ENCODE peak calls at places on chromosomes 7 and 10, in four cellular contexts. One of them, this sample, is unnamed.

GRCh38 chr10:66167816-66168215 is 758.0 kb upstream of the LRRTM3 start:
- DNase-seq in A549: no peak
- DNase-seq in HepG2: no peak
- DNase-seq in H1: no peak
- DNase-seq in this sample: no peak

GRCh38 chr10:73999703-74000102 is 1.8 kb downstream of the VCL start:
- DNase-seq in A549: no peak
- DNase-seq in HepG2: peak; percentile 38
- DNase-seq in H1: no peak
- DNase-seq in this sample: no peak

GRCh38 chr7:43586251-43586900 is 3.5 kb downstream of the STK17A start:
- DNase-seq in A549: peak; percentile 41
- DNase-seq in HepG2: peak; percentile 82
- DNase-seq in H1: no peak
- DNase-seq in this sample: no peak

GRCh38 chr7:28581351-28581750 is 169.0 kb downstream of the CREB5 start:
- DNase-seq in A549: no peak
- DNase-seq in HepG2: no peak
- DNase-seq in H1: no peak
- DNase-seq in this sample: no peak

GRCh38 chr10:93080350-93081046 is 6.8 kb downstream of the CYP26A1 start:
- DNase-seq in A549: peak; percentile 66
- DNase-seq in HepG2: peak; percentile 29
- DNase-seq in H1: peak; percentile 85
- DNase-seq in this sample: peak; percentile 67

GRCh38 chr10:93826355-93826754 is 67.4 kb upstream of the SLC35G1 start:
- DNase-seq in A549: no peak
- DNase-seq in HepG2: no peak
- DNase-seq in H1: no peak
- DNase-seq in this sample: no peak

GRCh38 chr10:43667317-43667731 is 18.6 kb upstream of the ZNF32 start:
- DNase-seq in A549: peak; percentile 24
- DNase-seq in HepG2: no peak
- DNase-seq in H1: peak; percentile 59
- DNase-seq in this sample: peak; percentile 50

GRCh38 chr10:110686037-110686436 is 41.9 kb downstream of the RBM20 start:
- DNase-seq in A549: no peak
- DNase-seq in HepG2: no peak
- DNase-seq in H1: no peak
- DNase-seq in this sample: no peak

GRCh38 chr7:96605045-96605716 is 104.5 kb downstream of the SEM1 start:
- DNase-seq in A549: no peak
- DNase-seq in HepG2: no peak
- DNase-seq in H1: no peak
- DNase-seq in this sample: no peak

GRCh38 chr7:140230862-140231778 is 54.3 kb upstream of the KDM7A start:
- DNase-seq in A549: peak; percentile 44
- DNase-seq in HepG2: peak; percentile 93
- DNase-seq in H1: peak; percentile 88
- DNase-seq in this sample: peak; percentile 69

GRCh38 chr10:113047963-113048781 is 98.1 kb downstream of the TCF7L2 start:
- DNase-seq in A549: no peak
- DNase-seq in HepG2: no peak
- DNase-seq in H1: peak; percentile 46
- DNase-seq in this sample: no peak

GRCh38 chr7:38222481-38223096 is 44.5 kb downstream of the STARD3NL start:
- DNase-seq in A549: peak; percentile 67
- DNase-seq in HepG2: peak; percentile 51
- DNase-seq in H1: no peak
- DNase-seq in this sample: peak; percentile 67

GRCh38 chr7:152618427-152618826 is 57.5 kb downstream of the XRCC2 start:
- DNase-seq in A549: no peak
- DNase-seq in HepG2: no peak
- DNase-seq in H1: no peak
- DNase-seq in this sample: no peak

GRCh38 chr10:28181478-28182096 is 121.3 kb downstream of the MPP7 start:
- DNase-seq in A549: no peak
- DNase-seq in HepG2: no peak
- DNase-seq in H1: no peak
- DNase-seq in this sample: no peak

GRCh38 chr7:100642534-100642907 is 1.2 kb upstream of the TFR2 start:
- DNase-seq in A549: no peak
- DNase-seq in HepG2: peak; percentile 38
- DNase-seq in H1: peak; percentile 88
- DNase-seq in this sample: peak; percentile 94

DNA sequence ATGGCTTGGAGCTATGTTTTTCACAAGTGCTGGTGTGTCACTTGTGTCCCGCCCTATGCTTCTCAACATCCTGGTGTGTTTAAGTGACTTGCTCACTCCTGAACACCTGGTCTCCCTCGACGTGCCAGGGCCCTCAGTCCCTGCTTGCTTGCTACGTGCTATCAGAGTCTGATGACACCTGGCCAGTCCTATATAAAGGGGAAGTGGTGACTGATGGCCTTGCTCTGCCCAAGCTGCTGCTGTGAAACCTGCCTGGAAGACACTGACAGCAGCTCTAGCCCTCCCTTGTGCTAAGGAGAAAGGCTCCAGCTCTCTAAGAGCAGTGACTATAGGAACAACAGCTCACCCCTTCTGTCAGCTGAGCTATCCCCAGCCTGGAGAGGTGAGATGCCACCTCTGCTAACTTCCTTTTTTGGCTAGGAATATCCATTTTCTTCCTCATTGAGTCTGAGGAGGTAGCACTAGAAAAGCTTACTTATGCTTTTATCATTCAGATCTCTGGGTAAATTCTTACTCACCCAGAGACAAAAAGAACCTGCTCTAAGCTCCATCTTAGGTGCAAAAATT is 77.2 kb upstream of the PLXNA4 start:
- DNase-seq in A549: no peak
- DNase-seq in HepG2: no peak
- DNase-seq in H1: no peak
- DNase-seq in this sample: no peak
- TF ChIP-seq RNF2 in A549: no peak
- TF ChIP-seq RNF2 in HepG2: no peak
- TF ChIP-seq RNF2 in H1: no peak
- TF ChIP-seq RNF2 in this sample: no peak

GRCh38 chr10:106311590-106311989 is 852.9 kb downstream of the SORCS1 start:
- DNase-seq in A549: no peak
- DNase-seq in HepG2: no peak
- DNase-seq in H1: no peak
- DNase-seq in this sample: no peak

GRCh38 chr10:106308284-106308683 is 856.2 kb downstream of the SORCS1 start:
- DNase-seq in A549: no peak
- DNase-seq in HepG2: no peak
- DNase-seq in H1: no peak
- DNase-seq in this sample: no peak

DNA sequence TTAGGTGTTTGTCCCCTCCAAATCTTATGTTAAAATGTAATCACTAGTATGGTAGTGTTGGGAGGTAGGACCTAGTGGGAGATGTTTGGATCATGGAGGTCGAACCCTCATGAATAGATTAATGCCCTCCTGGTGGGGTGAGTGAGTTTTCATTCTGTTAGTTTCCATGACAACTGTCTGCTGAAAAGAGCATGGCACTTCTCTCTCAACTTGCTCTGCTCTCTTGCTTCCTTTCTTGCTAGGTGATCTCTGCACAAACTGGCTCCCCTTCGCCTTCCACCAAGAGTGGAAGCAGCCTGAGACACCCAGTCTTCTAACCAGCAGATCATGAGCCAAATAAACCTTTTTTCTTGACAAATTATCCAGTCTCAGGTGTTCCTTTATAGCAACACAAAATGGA is 853.9 kb downstream of the SORCS1 start:
- DNase-seq in A549: no peak
- DNase-seq in HepG2: no peak
- DNase-seq in H1: no peak
- DNase-seq in this sample: no peak
- TF ChIP-seq RNF2 in A549: no peak
- TF ChIP-seq RNF2 in HepG2: no peak
- TF ChIP-seq RNF2 in H1: no peak
- TF ChIP-seq RNF2 in this sample: no peak

GRCh38 chr10:78944658-78945333 is 124.0 kb upstream of the ZMIZ1 start:
- DNase-seq in A549: no peak
- DNase-seq in HepG2: no peak
- DNase-seq in H1: no peak
- DNase-seq in this sample: no peak
- TF ChIP-seq RNF2 in A549: no peak
- TF ChIP-seq RNF2 in HepG2: no peak
- TF ChIP-seq RNF2 in H1: no peak
- TF ChIP-seq RNF2 in this sample: no peak

DNA sequence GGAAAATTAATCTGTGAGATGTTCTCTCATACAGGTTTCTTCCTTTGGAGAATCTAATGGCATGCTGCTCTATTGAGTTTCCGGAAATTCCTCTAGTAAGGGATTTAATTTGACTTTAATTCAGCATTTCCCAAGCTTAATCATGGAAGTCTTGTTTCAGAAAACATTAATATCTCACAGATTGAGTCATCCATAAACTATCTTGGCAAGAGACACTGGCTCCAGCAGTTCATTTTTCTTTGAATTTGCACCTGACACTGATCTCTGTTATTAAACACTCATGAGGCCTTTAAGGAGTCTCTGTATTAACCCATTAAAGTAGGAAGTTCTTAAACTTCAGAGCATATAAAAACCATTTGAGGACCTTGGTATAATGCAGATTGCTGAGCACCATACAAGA is 3.7 kb upstream of the ITGB8 start:
- DNase-seq in A549: no peak
- DNase-seq in HepG2: no peak
- DNase-seq in H1: no peak
- DNase-seq in this sample: no peak
- TF ChIP-seq RNF2 in A549: no peak
- TF ChIP-seq RNF2 in HepG2: no peak
- TF ChIP-seq RNF2 in H1: no peak
- TF ChIP-seq RNF2 in this sample: no peak

GRCh38 chr10:71301371-71301916 is 17.6 kb upstream of the SLC29A3 start:
- DNase-seq in A549: no peak
- DNase-seq in HepG2: no peak
- DNase-seq in H1: no peak
- DNase-seq in this sample: no peak

GRCh38 chr10:71303569-71303907 is 15.5 kb upstream of the SLC29A3 start:
- DNase-seq in A549: no peak
- DNase-seq in HepG2: no peak
- DNase-seq in H1: no peak
- DNase-seq in this sample: no peak

GRCh38 chr10:71300555-71301370 is 18.3 kb upstream of the SLC29A3 start:
- DNase-seq in A549: no peak
- DNase-seq in HepG2: no peak
- DNase-seq in H1: no peak
- DNase-seq in this sample: no peak

GRCh38 chr10:71302451-71302850 is 16.6 kb upstream of the SLC29A3 start:
- DNase-seq in A549: no peak
- DNase-seq in HepG2: no peak
- DNase-seq in H1: no peak
- DNase-seq in this sample: no peak

GRCh38 chr10:71302874-71303568 is 16.0 kb upstream of the SLC29A3 start:
- DNase-seq in A549: peak; percentile 73
- DNase-seq in HepG2: peak; percentile 65
- DNase-seq in H1: no peak
- DNase-seq in this sample: peak; percentile 71
- TF ChIP-seq RNF2 in A549: no peak
- TF ChIP-seq RNF2 in HepG2: no peak
- TF ChIP-seq RNF2 in H1: no peak
- TF ChIP-seq RNF2 in this sample: no peak

DNA sequence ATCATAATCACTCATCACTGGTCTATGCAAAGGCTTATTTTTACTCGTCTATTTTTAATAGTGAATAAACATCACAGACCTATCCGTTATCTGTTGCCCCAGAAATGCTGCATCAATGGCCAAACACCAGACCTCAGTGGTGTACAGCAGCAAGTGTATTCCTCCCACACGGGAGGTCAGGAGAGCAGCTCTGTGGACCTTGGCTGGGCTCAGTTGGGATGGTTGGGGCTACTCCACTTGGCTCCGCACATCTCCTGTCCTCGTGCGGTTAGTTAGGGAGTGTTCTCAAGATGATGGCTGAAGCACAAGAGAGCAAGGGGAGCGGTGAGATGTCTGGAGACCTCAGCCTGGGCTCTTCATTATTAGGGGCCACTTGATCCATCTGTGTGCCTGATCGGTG is 2.0 kb downstream of the AKR1E2 start:
- DNase-seq in A549: no peak
- DNase-seq in HepG2: no peak
- DNase-seq in H1: no peak
- DNase-seq in this sample: peak; percentile 44
- TF ChIP-seq RNF2 in A549: no peak
- TF ChIP-seq RNF2 in HepG2: no peak
- TF ChIP-seq RNF2 in H1: no peak
- TF ChIP-seq RNF2 in this sample: no peak

GRCh38 chr7:84675633-84676034 is 481.0 kb upstream of the SEMA3A start:
- DNase-seq in A549: no peak
- DNase-seq in HepG2: no peak
- DNase-seq in H1: no peak
- DNase-seq in this sample: no peak

GRCh38 chr7:84678841-84679240 is 484.3 kb upstream of the SEMA3A start:
- DNase-seq in A549: no peak
- DNase-seq in HepG2: no peak
- DNase-seq in H1: no peak
- DNase-seq in this sample: no peak

GRCh38 chr7:84674236-84674913 is 479.8 kb upstream of the SEMA3A start:
- DNase-seq in A549: no peak
- DNase-seq in HepG2: no peak
- DNase-seq in H1: no peak
- DNase-seq in this sample: no peak

GRCh38 chr7:84682543-84682942 is 488.0 kb upstream of the SEMA3A start:
- DNase-seq in A549: no peak
- DNase-seq in HepG2: no peak
- DNase-seq in H1: no peak
- DNase-seq in this sample: no peak

GRCh38 chr7:84677386-84677785 is 482.8 kb upstream of the SEMA3A start:
- DNase-seq in A549: no peak
- DNase-seq in HepG2: no peak
- DNase-seq in H1: no peak
- DNase-seq in this sample: no peak
- TF ChIP-seq RNF2 in A549: no peak
- TF ChIP-seq RNF2 in HepG2: no peak
- TF ChIP-seq RNF2 in H1: no peak
- TF ChIP-seq RNF2 in this sample: no peak

This sample was measured in K562.